ENCODE peak calls at places on chromosomes 3 and 15, in four cellular contexts. X is NCI-H2081; G is iPS-NIHi11; S is activated effector memory CD4-positive, alpha-beta T cell treated with anti-CD3 and anti-CD28 coated beads, Interleukin-2, amount 50 U/mL, for 16 hours. J is an unnamed sample.

GRCh38 chr15:72751751-72752455 is 31.7 kb downstream of the ADPGK start:
- DNase-seq in S (no peak), X (no peak), G (no peak), J (no peak)

GRCh38 chr15:69501456-69501855 is 48.8 kb downstream of the RPLP1 start:
- DNase-seq in X (no peak), S (no peak), G (no peak), J (peak)

GRCh38 chr3:136842294-136842693 is 19.7 kb upstream of the NCK1 start:
- DNase-seq in S (no peak), G (no peak), X (no peak), J (no peak)

GRCh38 chr15:82540984-82541431 is 751 bp upstream of the RPS17 start:
- DNase-seq in S (no peak), G (peak), X (no peak), J (peak)

GRCh38 chr3:141316851-141317250 is 51.5 kb upstream of the ZBTB38 start:
- DNase-seq in S (no peak), X (no peak), G (no peak), J (no peak)

GRCh38 chr15:61318802-61319201 is 89.7 kb upstream of the RORA start:
- DNase-seq in G (no peak), S (no peak), X (no peak), J (no peak)

GRCh38 chr3:65479967-65480366 is 558.8 kb downstream of the MAGI1 start:
- DNase-seq in S (no peak), X (no peak), G (no peak), J (no peak)

GRCh38 chr3:15438988-15439387 is 11.6 kb downstream of the EAF1 start:
- DNase-seq in S (no peak), X (no peak), G (no peak), J (no peak)

GRCh38 chr3:38739396-38739689 is 76.7 kb downstream of the SCN10A start:
- DNase-seq in S (no peak), G (no peak), X (no peak), J (no peak)

GRCh38 chr15:40877691-40878090 is 3.7 kb upstream of the RHOV start:
- DNase-seq in S (no peak), G (no peak), X (no peak), J (no peak)

GRCh38 chr15:77148191-77148590 is 77.3 kb upstream of the TSPAN3 start:
- DNase-seq in X (no peak), G (no peak), S (no peak), J (no peak)

GRCh38 chr3:96354742-96355141 is 459.7 kb upstream of the EPHA6 start:
- DNase-seq in X (no peak), G (no peak), S (no peak), J (no peak)

GRCh38 chr15:101068961-101069734 is 150.0 kb downstream of the LRRK1 start:
- DNase-seq in S (no peak), G (peak), X (no peak), J (peak)

GRCh38 chr15:35689266-35689665 is 143.3 kb upstream of the DPH6 start:
- DNase-seq in G (no peak), X (no peak), S (no peak), J (no peak)